ENCODE peak calls at places on chromosome 15, in five cellular contexts. O is K562, H is GM12878, A is HepG2, C is H1. I is an unnamed sample.
A peak's percentile ranks its signal among the peaks of the same experiment; 100 is the strongest.

GRCh38 chr15:95604634-95605036 is 725.9 kb upstream of the NR2F2 start:
- DNase-seq in A (no peak), O (no peak), C (no peak), H (no peak), I (no peak)

GRCh38 chr15:80787238-80787805 is 8.2 kb downstream of the CEMIP start:
- DNase-seq in A (no peak), H (no peak), C (no peak), O (no peak), I (peak; percentile 23)

GRCh38 chr15:69893086-69893485 is 204.6 kb downstream of the TLE3 start:
- DNase-seq in C (no peak), H (no peak), O (no peak), A (no peak), I (no peak)

GRCh38 chr15:40398413-40398873 is 7.2 kb upstream of the IVD start:
- DNase-seq in O (no peak), A (no peak), H (peak; percentile 58), C (no peak), I (no peak)

GRCh38 chr15:51438526-51438925 is 97.1 kb downstream of the GLDN start:
- DNase-seq in H (no peak), O (no peak), C (no peak), A (no peak), I (no peak)

GRCh38 chr15:63490345-63491034 is 13.9 kb upstream of the USP3 start:
- DNase-seq in O (no peak), A (no peak), C (no peak), H (no peak), I (no peak)

GRCh38 chr15:77160562-77161481 is 89.9 kb upstream of the TSPAN3 start:
- DNase-seq in O (no peak), C (no peak), A (peak; percentile 81), H (no peak), I (no peak)

GRCh38 chr15:31256385-31257265 is 70.0 kb upstream of the KLF13 start:
- DNase-seq in A (no peak), C (no peak), H (no peak), O (no peak), I (no peak)

GRCh38 chr15:69390575-69390974 is 23.6 kb upstream of the KIF23 start:
- DNase-seq in H (no peak), A (no peak), C (no peak), O (no peak), I (no peak)

GRCh38 chr15:29071907-29072273 is 186.1 kb downstream of the APBA2 start:
- DNase-seq in O (no peak), A (no peak), H (no peak), C (no peak), I (no peak)

GRCh38 chr15:60093273-60094067 is 89.4 kb downstream of the FOXB1 start:
- DNase-seq in H (no peak), A (peak; percentile 59), C (no peak), O (no peak), I (no peak)

GRCh38 chr15:67899596-67900283 is 59.9 kb upstream of the RNU6-1 start:
- DNase-seq in C (no peak), O (no peak), A (no peak), H (no peak), I (no peak)

GRCh38 chr15:68497206-68497910 is 65.4 kb upstream of the ITGA11 start:
- DNase-seq in H (no peak), C (no peak), O (no peak), A (no peak), I (no peak)

GRCh38 chr15:52436971-52437370 is 91.7 kb downstream of the MYO5A start:
- DNase-seq in O (no peak), C (no peak), H (no peak), A (no peak), I (no peak)

GRCh38 chr15:78177447-78177873 is 28.3 kb downstream of the IDH3A start:
- DNase-seq in H (no peak), C (peak; percentile 36), A (peak; percentile 30), O (peak; percentile 72), I (peak; percentile 87)

GRCh38 chr15:81024265-81024875 is 23.6 kb downstream of the TLNRD1 start:
- DNase-seq in C (no peak), O (no peak), H (no peak), A (no peak), I (no peak)

GRCh38 chr15:70002897-70003296 is 94.8 kb downstream of the TLE3 start:
- DNase-seq in O (no peak), H (no peak), C (no peak), A (no peak), I (no peak)

GRCh38 chr15:89058376-89058775 is 29.9 kb upstream of the ABHD2 start:
- DNase-seq in O (no peak), H (no peak), A (no peak), C (no peak), I (no peak)

GRCh38 chr15:100338971-100339444 is 2.8 kb downstream of the ADAMTS17 start:
- DNase-seq in H (no peak), C (no peak), O (peak; percentile 23), A (peak; percentile 30), I (peak; percentile 61)

GRCh38 chr15:68528891-68529290 is 49.9 kb upstream of the CORO2B start:
- DNase-seq in C (no peak), A (no peak), O (no peak), H (no peak), I (no peak)

GRCh38 chr15:93459396-93459795 is 370.4 kb upstream of the RGMA start:
- DNase-seq in H (no peak), C (no peak), O (no peak), A (no peak), I (no peak)

GRCh38 chr15:55627730-55628368 is 39.7 kb upstream of the PYGO1 start:
- DNase-seq in C (no peak), H (no peak), O (no peak), A (peak; percentile 18), I (peak; percentile 25)

GRCh38 chr15:90387534-90388461 is at the start of gene IQGAP1:
- DNase-seq in H (peak; percentile 83), C (peak; percentile 88), A (peak; percentile 92), O (peak; percentile 97), I (peak; percentile 99)

GRCh38 chr15:42591238-42591936 is 16.0 kb downstream of the STARD9 start:
- DNase-seq in O (peak; percentile 47), C (no peak), H (no peak), A (peak; percentile 84), I (no peak)

GRCh38 chr15:85314139-85314538 is 66.3 kb upstream of the AKAP13 start:
- DNase-seq in H (no peak), C (no peak), O (no peak), A (no peak), I (no peak)

GRCh38 chr15:85312925-85313324 is 67.5 kb upstream of the AKAP13 start:
- DNase-seq in H (no peak), A (peak; percentile 41), O (no peak), C (no peak), I (no peak)

GRCh38 chr15:85314653-85315052 is 65.8 kb upstream of the AKAP13 start:
- DNase-seq in A (no peak), C (no peak), O (no peak), H (no peak), I (no peak)

GRCh38 chr15:85312486-85312885 is 67.9 kb upstream of the AKAP13 start:
- DNase-seq in A (peak; percentile 31), H (peak; percentile 77), C (no peak), O (no peak), I (no peak)

DNA sequence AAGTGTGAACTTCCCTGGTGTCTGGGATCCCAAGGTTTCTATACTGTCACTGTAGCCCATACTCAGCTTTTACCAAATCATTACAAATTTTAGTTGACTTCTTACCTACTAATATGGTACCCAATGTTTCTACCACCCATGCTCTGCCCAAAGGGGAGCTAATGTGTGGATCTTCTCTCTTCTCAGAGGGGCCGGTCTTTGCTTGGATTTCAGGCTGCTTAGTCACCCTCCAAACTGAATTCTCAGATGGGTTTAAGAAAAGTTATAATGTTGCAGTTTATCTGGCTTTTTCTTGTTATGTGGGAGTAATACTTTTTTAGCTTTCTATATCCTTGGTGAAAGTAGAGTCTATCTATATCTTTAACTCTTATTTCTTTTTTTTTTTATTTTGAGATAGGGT is 67.1 kb upstream of the AKAP13 start:
- DNase-seq in A (no peak), O (no peak), H (no peak), C (no peak), I (no peak)
- TF ChIP-seq ATF2 in A (no peak), O (no peak), H (no peak), C (no peak), I (no peak)

DNA sequence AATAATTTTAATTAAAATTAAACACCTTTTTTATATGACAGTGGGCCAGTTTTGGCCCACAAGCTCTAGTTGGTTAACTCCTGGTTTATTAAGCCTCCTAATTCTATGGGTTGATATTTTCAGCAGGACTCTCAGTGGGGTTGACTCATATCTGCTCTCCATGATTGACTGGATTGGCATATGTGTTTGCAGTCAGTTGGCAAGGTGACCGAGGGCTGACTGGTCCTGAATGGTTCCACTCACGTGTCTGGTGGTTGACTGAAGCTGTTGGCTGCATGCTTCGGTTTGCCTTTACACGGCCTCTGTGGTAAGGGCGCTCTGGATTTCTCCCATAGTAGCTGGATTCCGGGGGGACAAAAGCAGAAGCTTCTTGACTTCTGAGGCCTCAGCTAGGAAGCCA is 65.3 kb upstream of the ZNF280D start:
- DNase-seq in H (peak; percentile 61), O (no peak), A (no peak), C (no peak), I (no peak)
- TF ChIP-seq ATF2 in H (no peak), O (no peak), A (no peak), C (no peak), I (no peak)

GRCh38 chr15:82128401-82129143 is 82.8 kb upstream of the MEX3B start:
- DNase-seq in O (no peak), C (no peak), A (no peak), H (no peak), I (no peak)
- TF ChIP-seq ATF2 in O (no peak), C (no peak), A (no peak), H (no peak), I (no peak)

DNA sequence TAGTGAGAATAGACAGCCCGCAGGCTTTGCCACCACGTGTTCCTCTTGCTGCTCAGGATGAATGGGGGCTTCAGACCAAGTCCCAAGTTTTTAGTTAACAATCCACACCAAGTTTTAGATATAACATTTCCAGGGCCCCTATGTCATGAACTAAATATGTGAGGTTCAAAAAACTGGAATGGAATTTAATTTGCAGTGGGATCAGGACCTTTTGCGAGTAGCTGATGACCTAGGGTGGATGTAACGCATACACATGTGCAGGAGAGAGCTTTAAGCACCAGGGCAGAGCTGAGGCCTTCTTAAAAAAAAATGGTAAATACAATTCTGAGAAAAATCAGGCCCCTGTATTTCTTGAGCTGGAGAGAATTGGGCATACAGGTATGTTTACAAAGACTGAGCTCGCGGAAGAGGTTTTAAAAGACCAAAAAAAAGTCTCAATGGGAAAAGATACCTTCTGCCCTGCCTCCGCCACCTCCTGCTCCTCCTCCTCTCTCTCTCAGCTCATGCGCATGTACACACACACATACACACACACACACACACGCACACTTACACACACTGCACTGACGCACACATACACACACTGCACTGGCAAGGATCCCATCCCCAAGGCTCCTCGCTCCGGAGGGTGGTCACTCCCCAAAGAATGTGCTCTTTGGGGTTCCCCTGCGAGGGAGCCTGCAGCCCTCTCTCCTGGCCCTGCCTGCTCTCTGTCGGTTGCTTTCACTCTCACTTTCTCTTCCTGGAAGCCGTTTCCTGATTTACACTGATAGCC is 48.2 kb upstream of the IGF1R start:
- DNase-seq in A (no peak), H (peak; percentile 21), O (no peak), C (no peak), I (peak; percentile 31)
- TF ChIP-seq ATF2 in A (no peak), H (no peak), O (no peak), C (no peak), I (no peak)